ENCODE peak calls at places on chromosomes 12 and 14, in four cellular contexts. C is hepatocyte, L is fibroblast of lung, F is pancreas. S is an unnamed sample.

GRCh38 chr12:93098077-93098476 is 169.0 kb upstream of the EEA1 start:
- DNase-seq in C (peak; percentile 58), L (peak; percentile 53), F (peak; percentile 35), S (no peak)

GRCh38 chr14:24441904-24442239 is 704 bp downstream of the SDR39U1 start:
- DNase-seq in C (no peak), L (no peak), F (no peak), S (no peak)

GRCh38 chr12:53483979-53484377 is 15.3 kb downstream of the MAP3K12 start:
- DNase-seq in C (no peak), L (no peak), F (no peak), S (no peak)

GRCh38 chr12:22037952-22038351 is 8.1 kb upstream of the CMAS start:
- DNase-seq in C (no peak), L (no peak), F (no peak), S (no peak)

GRCh38 chr14:92382677-92383076 is 59.7 kb downstream of the SLC24A4 start:
- DNase-seq in C (no peak), L (no peak), F (no peak), S (no peak)

GRCh38 chr12:51395283-51396230 is 4.4 kb upstream of the GALNT6 start:
- DNase-seq in C (no peak), L (no peak), F (no peak), S (no peak)

GRCh38 chr14:50101417-50101816 is 15.0 kb downstream of the VCPKMT start:
- DNase-seq in C (no peak), L (no peak), F (no peak), S (no peak)

GRCh38 chr14:47194051-47194450 is 481.4 kb downstream of the MDGA2 start:
- DNase-seq in C (no peak), L (no peak), F (no peak), S (no peak)

GRCh38 chr14:101992708-101993107 is 28.3 kb downstream of the DYNC1H1 start:
- DNase-seq in C (no peak), L (no peak), F (no peak), S (no peak)

GRCh38 chr12:62190921-62191746 is 69.1 kb upstream of the USP15 start:
- DNase-seq in C (peak; percentile 11), L (no peak), F (no peak), S (peak; percentile 1)

GRCh38 chr12:92912052-92912451 is 17.0 kb downstream of the EEA1 start:
- DNase-seq in C (no peak), L (peak; percentile 17), F (no peak), S (no peak)

GRCh38 chr12:76588881-76589565 is 29.5 kb upstream of the OSBPL8 start:
- DNase-seq in C (peak; percentile 26), L (peak; percentile 92), F (no peak), S (peak; percentile 66)

GRCh38 chr12:120669055-120669828 is 17.7 kb upstream of the MLEC start:
- DNase-seq in C (peak; percentile 65), L (peak; percentile 38), F (peak; percentile 56), S (no peak)

GRCh38 chr14:72892103-72892878 is 1.6 kb downstream of the DPF3 start:
- DNase-seq in C (peak; percentile 14), L (peak; percentile 47), F (peak; percentile 10), S (no peak)

GRCh38 chr14:77026930-77027537 is 1.5 kb downstream of the IRF2BPL start:
- DNase-seq in C (peak; percentile 74), L (peak; percentile 57), F (peak; percentile 61), S (no peak)

GRCh38 chr14:77276295-77276935 is 5.4 kb upstream of the NGB start:
- DNase-seq in C (no peak), L (no peak), F (no peak), S (no peak)

GRCh38 chr12:96063046-96063445 is 27.7 kb upstream of the LTA4H start:
- DNase-seq in C (no peak), L (peak; percentile 58), F (no peak), S (no peak)

GRCh38 chr14:61225304-61225703 is 55.8 kb downstream of the TMEM30B start:
- DNase-seq in C (no peak), L (no peak), F (no peak), S (no peak)

GRCh38 chr14:61226015-61226654 is 55.0 kb downstream of the TMEM30B start:
- DNase-seq in C (no peak), L (no peak), F (no peak), S (no peak)

GRCh38 chr14:61221906-61222305 is 59.2 kb downstream of the TMEM30B start:
- DNase-seq in C (no peak), L (no peak), F (no peak), S (no peak)

GRCh38 chr14:61222388-61222787 is 58.8 kb downstream of the TMEM30B start:
- DNase-seq in C (no peak), L (no peak), F (no peak), S (no peak)

GRCh38 chr14:61223552-61223951 is 57.6 kb downstream of the TMEM30B start:
- DNase-seq in C (no peak), L (no peak), F (no peak), S (no peak)
- H3K27me3 ChIP-seq in C (no peaks in the 10 kb centered on the region), L (no peaks in the 10 kb centered on the region), F (no peaks in the 10 kb centered on the region), S (no peaks in the 10 kb centered on the region)

GRCh38 chr14:66944872-66945271 is 244.4 kb upstream of the GARIN2 start:
- DNase-seq in C (peak; percentile 6), L (peak; percentile 51), F (no peak), S (no peak)
- H3K9me3 ChIP-seq in C (peaks cover 49% of the 10 kb centered on the region), L (peaks cover 1% of the 10 kb centered on the region), F (peaks cover 16% of the 10 kb centered on the region), S (peaks cover 12% of the 10 kb centered on the region)

DNA sequence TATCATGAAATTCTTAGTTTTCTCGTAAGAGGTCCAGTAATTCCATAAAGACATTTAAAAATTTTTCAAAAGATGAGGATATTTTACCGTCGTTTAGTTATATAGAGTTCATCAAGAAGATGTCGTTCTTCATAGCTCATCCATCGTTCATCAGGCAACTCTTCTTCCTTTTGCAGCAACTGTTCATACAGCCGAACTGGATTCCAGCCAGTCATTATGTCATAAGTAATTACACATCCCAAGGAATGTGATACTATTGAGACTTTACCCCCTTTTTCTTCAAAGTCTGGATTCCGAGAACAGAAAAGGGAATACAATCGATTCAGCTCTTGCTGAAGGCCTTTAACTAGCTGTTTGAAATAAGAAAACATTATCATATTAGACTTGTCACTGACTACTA is 90.3 kb downstream of the DDHD1 start:
- DNase-seq in C (no peak), L (peak; percentile 53), F (no peak), S (peak; percentile 8)
- H3K27me3 ChIP-seq in C (no peaks in the 10 kb centered on the region), L (no peaks in the 10 kb centered on the region), F (no peaks in the 10 kb centered on the region), S (no peaks in the 10 kb centered on the region)

DNA sequence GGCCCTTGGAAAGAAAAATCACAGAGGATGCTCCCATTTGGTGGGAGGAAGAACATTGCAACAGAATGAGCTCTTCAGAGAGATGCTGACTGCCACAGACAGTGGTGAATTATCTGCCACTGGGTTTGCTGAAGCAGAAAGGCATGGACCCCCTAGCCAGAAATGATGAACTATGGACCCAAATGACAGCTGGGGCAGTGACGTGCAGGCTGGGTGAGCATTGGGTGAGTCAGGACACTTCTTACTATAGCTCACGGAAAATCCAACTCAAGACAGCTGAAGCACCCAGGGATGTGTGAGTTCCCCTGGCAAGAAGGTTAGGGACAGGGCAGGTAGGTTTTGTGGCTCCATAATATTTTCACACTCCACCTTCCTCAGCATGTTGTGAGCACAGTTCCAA is 993.2 kb downstream of the BCL11B start:
- DNase-seq in C (no peak), L (no peak), F (no peak), S (no peak)
- H3K9me3 ChIP-seq in C (no peaks in the 10 kb centered on the region), L (no peaks in the 10 kb centered on the region), F (no peaks in the 10 kb centered on the region), S (peaks cover 41% of the 10 kb centered on the region)

GRCh38 chr12:31234955-31235867 is 90.7 kb downstream of the SINHCAF start:
- DNase-seq in C (peak; percentile 84), L (peak; percentile 31), F (peak; percentile 70), S (no peak)
- H3K27me3 ChIP-seq in C (no peaks in the 10 kb centered on the region), L (peaks cover 6% of the 10 kb centered on the region), F (no peaks in the 10 kb centered on the region), S (peaks cover 40% of the 10 kb centered on the region)

GRCh38 chr12:12648951-12649650 is 37.4 kb downstream of the CREBL2 start:
- DNase-seq in C (no peak), L (no peak), F (no peak), S (no peak)
- H3K9me3 ChIP-seq in C (peaks cover 3% of the 10 kb centered on the region), L (no peaks in the 10 kb centered on the region), F (no peaks in the 10 kb centered on the region), S (peaks cover 32% of the 10 kb centered on the region)